ENCODE peak calls at places on chromosomes 13 and 19, in seven cellular contexts. H is mesendoderm, C is IMR-90, I is H1, D is neuronal stem cell, Y is H9, B is mesenchymal stem cell. J is an unnamed sample.

GRCh38 chr19:39402417-39403297 is 4.0 kb upstream of the ZFP36 start:
- DNase-seq in H (peak), C (peak), I (no peak), D (peak), Y (peak), B (peak), J (peak)

GRCh38 chr19:18470153-18470552 is 32.2 kb upstream of the ISYNA1 start:
- DNase-seq in H (peak), C (no peak), I (no peak), D (no peak), Y (peak), B (no peak), J (no peak)

GRCh38 chr13:99215466-99215865 is 14.8 kb downstream of the UBAC2 start:
- DNase-seq in H (no peak), C (no peak), I (no peak), D (no peak), Y (peak), B (no peak), J (no peak)

GRCh38 chr13:57611956-57612355 is 19.6 kb upstream of the PCDH17 start:
- DNase-seq in H (no peak), C (no peak), I (no peak), D (no peak), Y (no peak), B (no peak), J (no peak)

GRCh38 chr19:2150794-2151338 is 500 bp downstream of the AP3D1 start:
- DNase-seq in H (peak), C (no peak), I (no peak), D (no peak), Y (no peak), B (peak), J (no peak)

GRCh38 chr13:32911506-32911905 is 104.7 kb upstream of the KL start:
- DNase-seq in H (peak), C (peak), I (peak), D (peak), Y (peak), B (peak), J (no peak)

GRCh38 chr13:94710881-94711560 is 1.3 kb downstream of the SOX21 start:
- DNase-seq in H (peak), C (no peak), I (no peak), D (no peak), Y (peak), B (peak), J (no peak)

GRCh38 chr13:68304287-68304893 is 1074.3 kb upstream of the PCDH9 start:
- DNase-seq in H (peak), C (no peak), I (no peak), D (peak), Y (no peak), B (peak), J (peak)

GRCh38 chr13:58531614-58532013 is 900.1 kb downstream of the PCDH17 start:
- DNase-seq in H (no peak), C (no peak), I (no peak), D (no peak), Y (no peak), B (no peak), J (no peak)

GRCh38 chr13:26308250-26308649 is 54.3 kb downstream of the CDK8 start:
- DNase-seq in H (no peak), C (no peak), I (no peak), D (no peak), Y (no peak), B (no peak), J (no peak)
- H2AK5ac ChIP-seq in H (no peak), C (no peak), I (no peak), D (no peak), Y (no peak), B (no peak), J (no peak)

GRCh38 chr19:33177417-33177976 is 16.6 kb upstream of the LRP3 start:
- DNase-seq in H (peak), C (no peak), I (no peak), D (no peak), Y (no peak), B (peak), J (peak)

GRCh38 chr19:33175886-33176669 is 18.1 kb upstream of the LRP3 start:
- DNase-seq in H (peak), C (peak), I (no peak), D (no peak), Y (no peak), B (peak), J (peak)

GRCh38 chr19:33176670-33177416 is 17.3 kb upstream of the LRP3 start:
- DNase-seq in H (peak), C (peak), I (peak), D (peak), Y (peak), B (peak), J (peak)

GRCh38 chr19:33174186-33174585 is 19.9 kb upstream of the LRP3 start:
- DNase-seq in H (no peak), C (no peak), I (no peak), D (no peak), Y (no peak), B (no peak), J (no peak)

DNA sequence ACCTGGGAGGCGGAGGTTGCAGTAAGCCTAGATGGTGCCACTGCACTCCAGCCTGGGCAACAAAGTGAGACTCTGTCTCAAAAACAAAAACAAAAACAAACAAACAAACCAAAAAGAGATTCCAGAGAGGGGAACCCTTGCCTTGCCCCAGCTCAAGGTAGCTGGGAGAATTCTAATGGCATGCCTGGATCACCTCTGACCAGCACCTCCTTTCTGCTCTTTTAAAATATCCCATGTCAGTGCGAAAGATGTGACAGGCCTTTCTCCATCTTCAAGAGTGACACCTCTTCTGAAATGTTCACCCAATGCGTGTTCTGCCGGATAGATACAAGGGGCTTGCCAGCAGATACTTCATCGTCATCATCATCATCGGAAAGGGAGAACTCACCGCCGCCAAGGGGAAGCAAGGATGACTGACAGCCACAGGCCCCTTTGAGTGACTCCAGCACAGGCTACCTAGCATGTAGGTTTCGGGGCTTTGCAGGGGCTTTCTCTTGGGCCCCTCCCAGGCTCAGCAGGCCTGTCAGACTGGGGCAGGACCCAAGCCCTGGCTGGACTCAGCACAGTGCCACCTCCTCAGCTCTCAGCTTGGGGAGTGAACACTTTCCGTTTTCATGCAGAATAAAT is 18.9 kb upstream of the LRP3 start:
- DNase-seq in H (no peak), C (no peak), I (no peak), D (no peak), Y (no peak), B (no peak), J (no peak)
- H2AK5ac ChIP-seq in H (no peak), C (no peak), I (no peak), D (no peak), Y (no peak), B (peak), J (no peak)

GRCh38 chr13:111663505-111663904 is 343.1 kb downstream of the TEX29 start:
- DNase-seq in H (no peak), C (no peak), I (no peak), D (no peak), Y (peak), B (no peak), J (no peak)

GRCh38 chr13:111661776-111662175 is 341.3 kb downstream of the TEX29 start:
- DNase-seq in H (no peak), C (no peak), I (no peak), D (no peak), Y (peak), B (no peak), J (no peak)

GRCh38 chr13:111661052-111661451 is 340.6 kb downstream of the TEX29 start:
- DNase-seq in H (no peak), C (no peak), I (no peak), D (no peak), Y (peak), B (no peak), J (no peak)

GRCh38 chr13:111662895-111663294 is 342.5 kb downstream of the TEX29 start:
- DNase-seq in H (no peak), C (no peak), I (no peak), D (no peak), Y (no peak), B (no peak), J (no peak)

GRCh38 chr13:111662451-111662850 is 342.0 kb downstream of the TEX29 start:
- DNase-seq in H (no peak), C (no peak), I (no peak), D (no peak), Y (peak), B (no peak), J (no peak)
- H2AK5ac ChIP-seq in H (no peak), C (no peak), I (no peak), D (no peak), Y (no peak), B (no peak), J (no peak)

DNA sequence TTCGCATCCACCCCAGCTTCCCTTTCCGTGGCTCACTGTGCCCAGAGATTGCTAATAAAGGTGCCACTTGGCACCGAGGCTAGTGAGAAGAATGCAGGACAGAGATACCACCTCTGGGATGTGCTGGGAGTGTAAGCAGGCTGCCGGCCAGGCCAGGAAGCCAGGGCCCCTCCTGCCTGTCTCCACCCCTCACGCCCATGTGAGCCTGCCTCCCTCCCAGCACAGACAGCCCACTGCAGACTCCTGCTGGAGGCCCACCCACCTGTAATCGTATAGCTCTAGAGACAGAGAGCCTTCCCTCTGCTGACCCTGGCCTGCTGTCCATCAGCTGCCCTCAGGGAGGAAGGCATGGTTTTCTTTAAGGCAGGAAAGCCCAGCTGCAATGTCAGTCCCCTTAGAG is 13.9 kb downstream of the VSTM2B start:
- DNase-seq in H (no peak), C (no peak), I (no peak), D (no peak), Y (peak), B (no peak), J (no peak)
- H2AK5ac ChIP-seq in H (no peak), C (no peak), I (no peak), D (no peak), Y (no peak), B (no peak), J (no peak)

DNA sequence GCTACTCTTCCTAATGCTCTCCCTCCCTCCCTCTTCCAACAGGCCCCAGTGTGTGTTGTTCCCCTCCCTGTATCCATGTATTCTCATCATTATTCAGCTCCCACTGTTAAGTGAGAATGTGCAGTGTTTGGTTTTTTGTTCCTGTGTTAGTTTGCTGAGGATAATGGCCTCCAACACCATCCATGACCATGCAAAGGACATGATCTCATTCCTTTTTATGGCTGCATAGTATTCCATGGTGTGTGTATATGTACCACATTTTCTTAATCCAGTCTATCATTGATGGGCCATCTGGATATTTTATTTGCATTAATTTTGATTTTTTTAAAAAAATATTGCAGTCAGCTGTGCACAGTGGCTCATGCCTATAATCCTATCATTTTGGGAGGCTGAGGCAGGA is 15.8 kb upstream of the ZNRF4 start:
- DNase-seq in H (no peak), C (no peak), I (no peak), D (no peak), Y (no peak), B (no peak), J (no peak)
- H2AK5ac ChIP-seq in H (no peak), C (no peak), I (no peak), D (no peak), Y (no peak), B (no peak), J (no peak)

DNA sequence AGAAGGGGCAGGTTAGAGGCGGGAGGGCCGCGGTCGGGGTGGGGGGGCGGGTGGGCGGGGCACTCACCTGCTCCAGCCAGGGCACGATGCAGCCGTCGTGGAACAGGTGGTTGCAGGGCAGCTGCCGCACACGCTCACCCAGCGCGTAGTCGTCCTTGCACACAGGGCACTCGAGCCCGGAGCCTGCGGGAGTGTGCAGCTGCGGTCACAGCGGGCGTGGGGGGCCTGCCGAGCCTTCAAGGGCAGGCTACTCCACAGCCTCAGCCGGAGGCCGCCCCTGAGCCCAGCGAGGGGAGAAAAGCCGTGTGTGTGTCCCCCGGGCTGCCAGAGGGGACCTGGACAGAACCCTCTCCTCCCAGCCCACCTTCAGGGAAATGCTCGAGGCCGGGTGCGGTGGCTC is 8.6 kb downstream of the FGF22 start:
- DNase-seq in H (no peak), C (no peak), I (no peak), D (no peak), Y (no peak), B (no peak), J (no peak)
- H2AK5ac ChIP-seq in H (no peak), C (no peak), I (no peak), D (no peak), Y (no peak), B (no peak), J (no peak)

GRCh38 chr13:49108204-49108603 is 111.9 kb upstream of the MLNR start:
- DNase-seq in H (no peak), C (no peak), I (no peak), D (no peak), Y (no peak), B (no peak), J (no peak)

GRCh38 chr13:49113526-49114286 is 106.4 kb upstream of the MLNR start:
- DNase-seq in H (peak), C (peak), I (no peak), D (no peak), Y (no peak), B (peak), J (peak)

GRCh38 chr13:49112782-49113525 is 107.2 kb upstream of the MLNR start:
- DNase-seq in H (peak), C (peak), I (peak), D (peak), Y (peak), B (peak), J (no peak)

GRCh38 chr13:49110122-49110831 is 109.9 kb upstream of the MLNR start:
- DNase-seq in H (peak), C (peak), I (no peak), D (peak), Y (peak), B (peak), J (peak)
- H2AK5ac ChIP-seq in H (no peak), C (no peak), I (no peak), D (no peak), Y (no peak), B (no peak), J (no peak)

GRCh38 chr13:110268576-110269185 is 38.3 kb downstream of the COL4A1 start:
- DNase-seq in H (no peak), C (no peak), I (no peak), D (no peak), Y (no peak), B (no peak), J (no peak)
- H2AK5ac ChIP-seq in H (no peak), C (peak), I (peak), D (no peak), Y (no peak), B (no peak), J (no peak)

GRCh38 chr13:42794572-42795275 is 13.3 kb downstream of the FAM216B start:
- DNase-seq in H (no peak), C (no peak), I (no peak), D (no peak), Y (no peak), B (no peak), J (no peak)

GRCh38 chr13:42798118-42798517 is 16.7 kb downstream of the FAM216B start:
- DNase-seq in H (no peak), C (no peak), I (no peak), D (no peak), Y (no peak), B (no peak), J (no peak)

DNA sequence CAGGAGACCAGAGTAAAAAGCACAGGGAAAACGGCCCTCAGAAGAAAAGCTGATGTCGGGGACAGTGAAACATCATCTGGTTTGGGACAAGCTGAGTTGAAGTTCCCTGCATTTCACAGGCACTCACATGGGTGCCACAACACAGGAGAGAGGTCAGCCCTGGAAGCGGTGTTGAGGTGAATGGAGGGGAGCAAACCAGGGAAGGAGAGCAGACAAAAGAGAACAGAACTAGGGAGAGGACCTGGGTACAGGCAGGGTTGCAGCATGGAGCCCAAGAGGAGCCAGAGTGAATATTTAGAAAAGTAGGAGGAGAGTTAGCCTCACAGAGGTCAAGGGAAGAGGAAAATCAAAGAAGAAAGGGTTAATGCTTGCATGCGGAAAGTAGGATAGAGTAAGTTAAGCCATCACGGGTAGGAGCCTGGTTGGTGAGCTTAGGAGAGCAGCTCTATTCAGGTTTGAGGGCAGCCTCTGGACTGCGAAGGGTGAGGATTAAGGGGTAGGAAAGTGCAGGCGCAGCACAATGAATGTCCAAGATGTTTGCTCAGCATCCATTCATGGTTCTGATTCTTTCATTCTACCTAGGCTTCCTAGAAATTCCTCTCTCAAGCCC is 15.5 kb downstream of the FAM216B start:
- DNase-seq in H (no peak), C (no peak), I (no peak), D (no peak), Y (no peak), B (no peak), J (no peak)
- H2AK5ac ChIP-seq in H (no peak), C (no peak), I (no peak), D (no peak), Y (no peak), B (no peak), J (no peak)

DNA sequence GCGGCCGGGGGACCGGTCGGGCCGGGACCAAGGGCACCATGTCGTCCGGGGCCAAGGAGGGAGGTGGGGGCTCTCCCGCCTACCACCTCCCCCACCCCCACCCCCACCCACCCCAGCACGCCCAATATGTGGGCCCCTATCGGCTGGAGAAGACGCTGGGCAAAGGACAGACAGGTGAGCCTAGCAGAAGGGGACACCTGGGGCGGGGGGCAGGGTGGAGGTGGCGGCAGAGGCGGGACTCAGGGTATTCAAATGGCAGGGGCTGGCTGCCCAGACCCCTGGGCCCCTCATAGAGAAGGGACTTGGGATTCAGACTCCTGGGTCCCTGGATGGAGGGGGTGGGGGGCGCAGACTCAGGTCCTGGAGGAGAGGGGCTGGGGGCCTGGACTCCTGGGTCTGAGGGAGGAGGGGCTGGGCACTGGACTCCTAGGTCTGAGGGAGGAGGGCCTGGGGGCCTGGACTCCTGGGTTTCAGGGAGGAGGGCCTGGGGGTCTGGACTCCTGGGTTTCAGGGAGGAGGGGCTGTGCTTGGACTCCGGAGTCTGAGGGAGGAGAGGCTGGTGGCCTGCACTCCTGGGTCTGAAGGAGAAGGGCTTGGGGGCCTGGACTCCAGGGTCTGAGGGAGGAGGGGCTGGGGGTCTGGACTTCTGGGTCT is 735 bp downstream of the BRSK1 start:
- DNase-seq in H (peak), C (no peak), I (no peak), D (no peak), Y (peak), B (no peak), J (no peak)
- H2AK5ac ChIP-seq in H (no peak), C (peak), I (no peak), D (peak), Y (no peak), B (no peak), J (peak)